ENCODE peak calls at places on chromosomes 16 and 17, in seven cellular contexts. A, K, Q, E, L, P and O are unnamed samples.

GRCh38 chr16:46783800-46784199 is 35.7 kb upstream of the MYLK3 start:
- DNase-seq in Q (no peak), K (no peak), L (no peak), E (no peak), P (peak; percentile 42), A (no peak), O (peak; percentile 7)

GRCh38 chr17:81067331-81067730 is 32.4 kb downstream of the BAIAP2 start:
- DNase-seq in E (no peak), Q (no peak), P (no peak), L (no peak), K (peak; percentile 31), A (no peak), O (no peak)

GRCh38 chr17:54435966-54436365 is 464.7 kb upstream of the TOM1L1 start:
- DNase-seq in L (no peak), E (no peak), K (no peak), Q (no peak), A (no peak), P (no peak), O (no peak)

GRCh38 chr17:79388556-79389295 is 222.1 kb downstream of the RBFOX3 start:
- DNase-seq in K (peak; percentile 51), Q (peak; percentile 49), P (peak; percentile 38), E (no peak), A (no peak), L (peak; percentile 80), O (peak; percentile 27)

GRCh38 chr17:64540118-64540776 is 33.5 kb downstream of the CEP95 start:
- DNase-seq in L (no peak), E (no peak), P (no peak), K (no peak), A (no peak), Q (no peak), O (no peak)

GRCh38 chr17:14302421-14303099 is 1.7 kb downstream of the HS3ST3B1 start:
- DNase-seq in L (peak; percentile 84), A (no peak), E (peak; percentile 86), P (peak; percentile 86), K (peak; percentile 89), Q (peak; percentile 46), O (peak; percentile 71)

GRCh38 chr17:58263773-58264172 is 17.0 kb downstream of the MPO start:
- DNase-seq in A (no peak), L (no peak), P (no peak), Q (no peak), E (no peak), K (no peak), O (no peak)

GRCh38 chr16:49369638-49370219 is 3.9 kb upstream of the C16orf78 start:
- DNase-seq in A (no peak), Q (no peak), E (no peak), K (no peak), P (no peak), L (no peak), O (no peak)

GRCh38 chr17:57739402-57740224 is 5.5 kb downstream of the CCDC182 start:
- DNase-seq in K (peak; percentile 43), E (no peak), Q (no peak), P (no peak), L (peak; percentile 69), A (peak; percentile 13), O (peak; percentile 22)

GRCh38 chr16:67804853-67805542 is 1.4 kb downstream of the RANBP10 start:
- DNase-seq in A (no peak), Q (no peak), E (no peak), L (no peak), P (no peak), K (no peak), O (no peak)

GRCh38 chr16:21037736-21038135 is 112.9 kb downstream of the DNAH3 start:
- DNase-seq in E (no peak), L (no peak), P (no peak), K (no peak), Q (no peak), A (no peak), O (no peak)

GRCh38 chr17:6464446-6465041 is 20.3 kb downstream of the PIMREG start:
- DNase-seq in K (peak; percentile 15), A (no peak), P (no peak), E (no peak), Q (no peak), L (no peak), O (no peak)

GRCh38 chr17:81512984-81513668 is 527 bp upstream of the ACTG1 start:
- DNase-seq in E (peak; percentile 92), K (peak; percentile 73), P (peak; percentile 55), A (no peak), L (peak; percentile 84), Q (peak; percentile 57), O (peak; percentile 45)

GRCh38 chr16:31382485-31383161 is 10.5 kb upstream of the ITGAD start:
- DNase-seq in L (peak; percentile 54), A (peak; percentile 8), Q (peak; percentile 26), E (no peak), K (peak; percentile 86), P (peak; percentile 49), O (peak; percentile 45)

GRCh38 chr17:61380217-61380835 is 19.3 kb upstream of the TBX2 start:
- DNase-seq in P (no peak), A (no peak), L (no peak), Q (no peak), K (no peak), E (no peak), O (peak; percentile 69)

GRCh38 chr17:15233022-15233805 is 31.9 kb downstream of the PMP22 start:
- DNase-seq in E (no peak), A (no peak), Q (no peak), L (peak; percentile 13), P (peak; percentile 68), K (peak; percentile 70), O (peak; percentile 89)

GRCh38 chr17:42706732-42707131 is 24.4 kb downstream of the CNTNAP1 start:
- DNase-seq in A (no peak), E (no peak), P (no peak), L (no peak), Q (no peak), K (no peak), O (no peak)

GRCh38 chr17:18005496-18005895 is 32.8 kb downstream of the DRC3 start:
- DNase-seq in P (no peak), E (no peak), A (no peak), L (no peak), Q (no peak), K (no peak), O (no peak)

GRCh38 chr17:59400858-59401257 is 69.4 kb downstream of the YPEL2 start:
- DNase-seq in Q (no peak), P (peak; percentile 40), E (no peak), L (no peak), K (no peak), A (no peak), O (peak; percentile 23)

DNA sequence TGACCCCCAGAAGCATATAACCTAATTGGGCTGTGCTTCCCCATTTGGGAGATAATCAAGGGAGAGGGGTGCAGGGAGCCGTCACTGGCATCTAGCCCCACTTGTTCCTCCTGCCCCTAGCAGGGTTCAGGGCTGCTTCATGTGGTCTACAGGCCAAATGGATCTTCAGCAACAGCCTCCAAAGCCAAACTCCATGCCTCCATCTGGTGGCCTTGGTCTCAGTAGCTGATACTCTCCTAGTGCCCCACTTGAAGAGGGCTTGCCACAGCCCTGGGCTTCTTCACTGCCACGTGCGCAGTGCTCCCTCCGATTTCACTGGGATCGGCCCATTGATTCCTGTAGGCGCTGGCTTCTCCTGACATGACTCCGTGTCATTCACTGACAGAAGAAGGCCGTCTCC is 24.6 kb downstream of the LYRM9 start:
- DNase-seq in P (no peak), E (no peak), A (no peak), K (no peak), Q (no peak), L (no peak), O (no peak)
- TF ChIP-seq CTCF in P (no peak), E (no peak), A (no peak), K (no peak), Q (no peak), L (no peak), O (no peak)

DNA sequence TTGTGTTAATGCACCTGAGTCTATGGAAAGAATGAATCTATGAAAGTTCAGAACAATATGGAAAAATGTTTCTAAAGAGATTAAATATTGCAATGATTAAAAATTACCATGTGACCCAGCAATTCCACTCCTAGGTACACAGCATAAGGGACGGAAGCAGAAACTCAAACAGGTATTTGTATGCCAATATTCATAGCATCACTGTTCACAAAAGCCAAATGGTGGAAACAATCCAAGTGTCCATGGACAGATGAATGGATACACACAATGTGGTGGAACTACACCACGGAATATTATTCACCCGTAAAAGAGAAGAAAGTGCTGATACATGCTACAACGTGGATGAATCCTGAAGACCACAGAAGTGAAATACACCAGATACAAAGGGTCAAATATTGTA is 37.7 kb downstream of the VPS53 start:
- DNase-seq in Q (no peak), L (no peak), P (no peak), K (no peak), E (no peak), A (no peak), O (no peak)
- H3K4me3 ChIP-seq in Q (no peak overlapping the region), L (no peak overlapping the region), P (no peak overlapping the region), K (no peak overlapping the region), E (no peak overlapping the region), A (no peak overlapping the region), O (no peak overlapping the region)

GRCh38 chr16:69141014-69141413 is 8.6 kb downstream of the UTP4 start:
- DNase-seq in Q (no peak), K (no peak), L (no peak), P (no peak), E (no peak), A (no peak), O (peak; percentile 66)

GRCh38 chr16:69145658-69146057 is 13.2 kb downstream of the UTP4 start:
- DNase-seq in E (no peak), A (no peak), Q (no peak), L (no peak), P (no peak), K (no peak), O (peak; percentile 73)

GRCh38 chr16:69141936-69142335 is 9.5 kb downstream of the UTP4 start:
- DNase-seq in P (no peak), K (no peak), A (no peak), L (no peak), Q (no peak), E (no peak), O (no peak)

GRCh38 chr16:69138608-69139007 is 6.2 kb downstream of the UTP4 start:
- DNase-seq in Q (no peak), A (no peak), E (no peak), P (no peak), K (no peak), L (no peak), O (no peak)

GRCh38 chr16:69143116-69143515 is 10.7 kb downstream of the UTP4 start:
- DNase-seq in Q (peak; percentile 29), K (peak; percentile 45), E (no peak), L (no peak), A (no peak), P (no peak), O (no peak)
- TF ChIP-seq CTCF in Q (no peak), K (no peak), E (no peak), L (no peak), A (no peak), P (no peak), O (no peak)

DNA sequence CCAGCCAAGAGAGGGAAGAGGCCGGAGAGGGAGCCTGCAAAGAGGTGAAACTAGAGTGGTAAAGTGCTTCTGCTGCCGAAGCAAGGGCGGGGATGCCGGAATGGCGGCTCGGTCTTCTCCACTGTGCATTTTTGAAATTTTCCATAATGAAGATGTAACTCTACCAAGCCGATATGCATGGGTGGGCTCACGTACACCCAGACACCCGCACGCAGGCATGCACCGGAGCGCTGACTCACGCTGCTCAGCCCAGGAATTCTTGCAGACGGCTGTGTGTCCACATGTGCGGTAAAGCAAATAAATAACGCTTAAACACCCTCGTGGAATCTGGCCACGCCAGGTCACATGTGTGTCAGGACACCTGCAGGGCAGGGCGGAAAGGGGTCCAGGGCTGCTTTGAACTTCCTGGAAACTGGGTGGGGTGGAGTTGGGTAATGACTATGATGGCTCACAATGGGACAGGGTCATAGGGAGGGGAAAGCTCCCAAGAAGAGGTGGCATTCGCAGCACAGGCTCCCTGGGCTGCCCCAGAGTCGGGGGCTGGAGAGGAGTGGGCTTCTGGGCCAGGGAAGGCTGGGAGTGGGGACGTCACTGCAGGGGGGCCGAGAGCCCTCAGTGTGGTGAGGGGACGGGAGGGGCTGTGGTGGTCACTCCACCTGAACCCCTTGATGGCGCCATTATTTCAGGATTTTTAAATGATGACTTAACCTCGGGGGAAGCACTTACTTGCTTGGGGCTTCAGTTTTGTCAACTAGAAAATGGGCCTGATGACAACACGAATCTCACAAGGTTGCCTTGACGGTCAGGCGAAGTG is 265.5 kb downstream of the PARN start:
- DNase-seq in Q (no peak), A (no peak), L (no peak), E (no peak), P (peak; percentile 80), K (no peak), O (peak; percentile 68)
- H3K4me3 ChIP-seq in Q (no peak overlapping the region), A (peak overlapping the region; percentile 11), L (no peak overlapping the region), E (no peak overlapping the region), P (no peak overlapping the region), K (no peak overlapping the region), O (peak overlapping the region; percentile 1)